ENCODE peak calls at places on chromosomes 11 and 22, in nine cellular contexts. D, N, O, Y, F, Z, A, E and Q are unnamed samples.

GRCh38 chr11:25298450-25298849 is 801.6 kb downstream of the LUZP2 start:
- DNase-seq in D (no peak), N (no peak), O (no peak), Y (no peak), F (no peak), Z (no peak), A (no peak), E (no peak), Q (no peak)

GRCh38 chr11:67354314-67355022 is 1.1 kb upstream of the POLD4 start:
- DNase-seq in D (no peak), N (no peak), O (peak), Y (peak), F (peak), Z (peak), A (peak), E (no peak), Q (no peak)

GRCh38 chr11:126181939-126182730 is 29.3 kb downstream of the RPUSD4 start:
- DNase-seq in D (no peak), N (no peak), O (no peak), Y (no peak), F (no peak), Z (no peak), A (no peak), E (no peak), Q (no peak)

GRCh38 chr11:65003282-65003681 is 6.5 kb upstream of the BATF2 start:
- DNase-seq in D (no peak), N (no peak), O (no peak), Y (no peak), F (no peak), Z (no peak), A (peak), E (no peak), Q (no peak)

GRCh38 chr22:41301085-41302015 is at the start of gene ZC3H7B:
- DNase-seq in D (peak), N (peak), O (peak), Y (peak), F (no peak), Z (peak), A (peak), E (peak), Q (peak)

GRCh38 chr11:897226-898159 is 13.1 kb downstream of the CHID1 start:
- DNase-seq in D (no peak), N (no peak), O (no peak), Y (no peak), F (no peak), Z (no peak), A (no peak), E (no peak), Q (no peak)

GRCh38 chr11:76662656-76663460 is 7.7 kb downstream of the LRRC32 start:
- DNase-seq in D (no peak), N (no peak), O (no peak), Y (peak), F (no peak), Z (peak), A (no peak), E (no peak), Q (no peak)

GRCh38 chr11:69550846-69551245 is 69.4 kb downstream of the LINC01488 start:
- DNase-seq in D (no peak), N (no peak), O (no peak), Y (no peak), F (no peak), Z (no peak), A (no peak), E (no peak), Q (no peak)

GRCh38 chr11:130781906-130782305 is 134.4 kb downstream of the SNX19 start:
- DNase-seq in D (no peak), N (no peak), O (peak), Y (no peak), F (no peak), Z (no peak), A (peak), E (no peak), Q (no peak)

GRCh38 chr11:103877221-103877620 is 159.2 kb upstream of the DDI1 start:
- DNase-seq in D (no peak), N (no peak), O (no peak), Y (no peak), F (no peak), Z (no peak), A (no peak), E (peak), Q (no peak)
- TF ChIP-seq CTCF in D (no peak), N (no peak), O (no peak), Y (no peak), F (peak), Z (no peak), A (peak), E (no peak), Q (no peak)

GRCh38 chr11:40129276-40129675 is 1330.2 kb downstream of the LRRC4C start:
- DNase-seq in D (no peak), N (no peak), O (no peak), Y (no peak), F (no peak), Z (no peak), A (no peak), E (peak), Q (no peak)
- TF ChIP-seq CTCF in D (no peak), N (no peak), O (no peak), Y (no peak), F (no peak), Z (no peak), A (no peak), E (peak), Q (peak)

GRCh38 chr11:21811572-21811971 is 381.3 kb upstream of the ANO5 start:
- DNase-seq in D (no peak), N (no peak), O (no peak), Y (no peak), F (no peak), Z (no peak), A (no peak), E (no peak), Q (no peak)
- TF ChIP-seq CTCF in D (no peak), N (no peak), O (no peak), Y (no peak), F (no peak), Z (no peak), A (no peak), E (no peak), Q (no peak)

GRCh38 chr22:36204641-36205032 is 3.0 kb upstream of the APOL4 start:
- DNase-seq in D (no peak), N (no peak), O (no peak), Y (no peak), F (no peak), Z (peak), A (no peak), E (no peak), Q (no peak)
- TF ChIP-seq CTCF in D (no peak), N (no peak), O (no peak), Y (no peak), F (no peak), Z (no peak), A (no peak), E (no peak), Q (no peak)

DNA sequence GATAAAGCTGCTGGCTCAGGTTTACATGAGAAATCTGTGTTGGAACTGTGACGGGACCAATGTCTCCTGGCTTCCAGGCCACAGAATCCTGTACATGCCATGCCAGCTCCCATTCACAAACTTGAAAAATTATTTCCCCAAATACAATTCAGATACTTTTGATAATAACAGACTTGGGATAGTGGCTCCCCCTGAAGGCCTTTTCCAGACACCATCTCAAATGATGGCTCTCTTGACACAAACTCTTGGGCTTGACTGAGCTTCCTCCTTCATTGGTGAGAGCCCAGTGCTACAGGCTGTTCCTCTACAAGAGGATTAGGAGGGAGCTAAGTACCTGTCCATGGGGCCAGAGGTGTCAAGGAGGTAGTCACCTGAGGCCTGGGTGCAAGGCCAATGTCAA is 104.7 kb upstream of the PAX6 start:
- DNase-seq in D (no peak), N (no peak), O (no peak), Y (no peak), F (no peak), Z (no peak), A (no peak), E (no peak), Q (no peak)
- TF ChIP-seq CTCF in D (no peak), N (no peak), O (no peak), Y (no peak), F (no peak), Z (no peak), A (no peak), E (no peak), Q (no peak)

GRCh38 chr11:20388096-20389055 is 860 bp downstream of the PRMT3 start:
- DNase-seq in D (no peak), N (no peak), O (no peak), Y (no peak), F (no peak), Z (no peak), A (no peak), E (peak), Q (no peak)
- TF ChIP-seq CTCF in D (no peak), N (no peak), O (no peak), Y (no peak), F (no peak), Z (no peak), A (no peak), E (no peak), Q (no peak)

GRCh38 chr11:78811622-78812021 is 237.0 kb upstream of the NARS2 start:
- DNase-seq in D (no peak), N (no peak), O (no peak), Y (no peak), F (no peak), Z (no peak), A (no peak), E (no peak), Q (no peak)

GRCh38 chr11:78810489-78811090 is 235.9 kb upstream of the NARS2 start:
- DNase-seq in D (no peak), N (no peak), O (no peak), Y (no peak), F (no peak), Z (no peak), A (no peak), E (no peak), Q (no peak)

GRCh38 chr11:78815631-78816232 is 241.1 kb upstream of the NARS2 start:
- DNase-seq in D (no peak), N (no peak), O (no peak), Y (no peak), F (no peak), Z (no peak), A (no peak), E (no peak), Q (no peak)

GRCh38 chr11:78809931-78810481 is 235.3 kb upstream of the NARS2 start:
- DNase-seq in D (no peak), N (no peak), O (no peak), Y (no peak), F (peak), Z (no peak), A (no peak), E (no peak), Q (no peak)

DNA sequence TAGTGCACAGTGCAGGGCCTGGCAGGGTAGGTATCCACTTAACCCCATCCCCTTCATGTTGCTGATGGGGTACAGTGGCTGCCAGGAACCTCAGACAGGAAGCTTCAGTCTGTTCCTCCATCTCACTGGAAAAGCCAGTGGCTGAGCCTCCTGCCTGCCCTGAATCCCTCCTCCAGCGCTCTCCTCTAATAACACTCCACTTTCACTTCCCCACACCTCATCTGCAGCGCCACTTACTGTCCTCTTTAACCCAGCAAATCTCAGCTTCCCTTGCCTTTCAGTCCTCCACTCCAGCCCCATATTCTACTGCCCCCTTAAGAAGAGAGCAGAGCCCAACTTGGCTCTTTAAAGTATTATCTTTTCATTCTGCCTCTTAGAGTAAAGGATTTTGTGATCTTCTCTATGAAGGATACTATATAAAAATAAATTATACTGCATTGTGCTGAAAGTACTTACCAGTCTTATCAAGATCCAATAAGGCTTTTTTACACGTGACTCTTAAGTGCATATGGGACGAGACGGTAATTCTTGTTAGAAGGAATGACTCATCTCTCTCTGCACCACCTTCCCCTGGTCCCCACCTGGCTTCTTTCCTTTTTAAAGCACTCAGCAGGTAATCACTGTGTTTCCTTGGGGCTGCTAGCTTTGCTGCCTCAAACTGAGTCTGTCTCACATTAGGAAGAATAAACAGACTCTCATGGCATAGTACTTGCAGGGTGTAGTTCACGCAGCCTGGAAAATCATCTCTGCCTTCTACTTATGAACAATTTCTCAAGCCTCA is 238.0 kb upstream of the NARS2 start:
- DNase-seq in D (no peak), N (no peak), O (no peak), Y (no peak), F (no peak), Z (no peak), A (no peak), E (no peak), Q (no peak)
- TF ChIP-seq CTCF in D (no peak), N (no peak), O (no peak), Y (no peak), F (no peak), Z (no peak), A (peak), E (no peak), Q (no peak)

GRCh38 chr11:8055836-8056526 is 25.0 kb upstream of the TUB start:
- DNase-seq in D (no peak), N (peak), O (peak), Y (no peak), F (no peak), Z (no peak), A (no peak), E (no peak), Q (no peak)

GRCh38 chr11:8059030-8059429 is 22.0 kb upstream of the TUB start:
- DNase-seq in D (no peak), N (peak), O (peak), Y (no peak), F (no peak), Z (no peak), A (no peak), E (no peak), Q (no peak)

GRCh38 chr11:8058216-8058615 is 22.8 kb upstream of the TUB start:
- DNase-seq in D (no peak), N (peak), O (peak), Y (no peak), F (no peak), Z (no peak), A (no peak), E (no peak), Q (no peak)

GRCh38 chr11:8056810-8057463 is 24.1 kb upstream of the TUB start:
- DNase-seq in D (peak), N (no peak), O (peak), Y (peak), F (no peak), Z (no peak), A (no peak), E (no peak), Q (no peak)

GRCh38 chr11:8055111-8055835 is 25.7 kb upstream of the TUB start:
- DNase-seq in D (no peak), N (peak), O (peak), Y (no peak), F (no peak), Z (no peak), A (no peak), E (no peak), Q (peak)
- TF ChIP-seq CTCF in D (no peak), N (no peak), O (no peak), Y (no peak), F (peak), Z (no peak), A (peak), E (peak), Q (no peak)

GRCh38 chr22:30001459-30001858 is 78.8 kb upstream of the HORMAD2 start:
- DNase-seq in D (no peak), N (no peak), O (no peak), Y (no peak), F (no peak), Z (no peak), A (no peak), E (no peak), Q (no peak)

GRCh38 chr22:29994941-29995340 is 85.3 kb upstream of the HORMAD2 start:
- DNase-seq in D (no peak), N (no peak), O (no peak), Y (no peak), F (no peak), Z (no peak), A (peak), E (no peak), Q (no peak)

GRCh38 chr22:29997516-29997915 is 82.7 kb upstream of the HORMAD2 start:
- DNase-seq in D (no peak), N (no peak), O (no peak), Y (no peak), F (no peak), Z (no peak), A (no peak), E (no peak), Q (no peak)

GRCh38 chr22:30000566-30000965 is 79.7 kb upstream of the HORMAD2 start:
- DNase-seq in D (no peak), N (no peak), O (no peak), Y (no peak), F (no peak), Z (no peak), A (peak), E (no peak), Q (no peak)

GRCh38 chr22:29998627-29999026 is 81.6 kb upstream of the HORMAD2 start:
- DNase-seq in D (no peak), N (no peak), O (no peak), Y (no peak), F (no peak), Z (no peak), A (no peak), E (peak), Q (no peak)
- TF ChIP-seq CTCF in D (no peak), N (no peak), O (no peak), Y (no peak), F (no peak), Z (no peak), A (no peak), E (no peak), Q (no peak)